ENCODE peak calls at places on chromosomes 4 and X, in five cellular contexts. One of them, this sample, is unnamed.

GRCh38 chr4:2390146-2390545 is 28.3 kb downstream of the ZFYVE28 start:
- ATAC-seq in upper lobe of left lung: no peak
- ATAC-seq in HepG2: peak; percentile 39
- ATAC-seq in K562: peak; percentile 53
- ATAC-seq in GM12878: no peak
- ATAC-seq in this sample: no peak

GRCh38 chr4:7759221-7759620 is 180.4 kb downstream of the AFAP1 start:
- ATAC-seq in upper lobe of left lung: no peak
- ATAC-seq in HepG2: no peak
- ATAC-seq in K562: no peak
- ATAC-seq in GM12878: peak; percentile 34
- ATAC-seq in this sample: no peak

GRCh38 chr4:113741971-113742370 is 19.6 kb downstream of the CAMK2D start:
- ATAC-seq in upper lobe of left lung: no peak
- ATAC-seq in HepG2: no peak
- ATAC-seq in K562: no peak
- ATAC-seq in GM12878: no peak
- ATAC-seq in this sample: no peak

GRCh38 chr4:5839751-5840674 is 52.9 kb downstream of the CRMP1 start:
- ATAC-seq in upper lobe of left lung: no peak
- ATAC-seq in HepG2: no peak
- ATAC-seq in K562: no peak
- ATAC-seq in GM12878: no peak
- ATAC-seq in this sample: peak; percentile 71

GRCh38 chr4:73388887-73389286 is 15.2 kb upstream of the ALB start:
- ATAC-seq in upper lobe of left lung: no peak
- ATAC-seq in HepG2: peak; percentile 97
- ATAC-seq in K562: no peak
- ATAC-seq in GM12878: no peak
- ATAC-seq in this sample: no peak

GRCh38 chr4:13615162-13615561 is 12.4 kb downstream of the BOD1L1 start:
- ATAC-seq in upper lobe of left lung: no peak
- ATAC-seq in HepG2: no peak
- ATAC-seq in K562: no peak
- ATAC-seq in GM12878: peak; percentile 69
- ATAC-seq in this sample: no peak

GRCh38 chr4:45007499-45007898 is 281.1 kb upstream of the GNPDA2 start:
- ATAC-seq in upper lobe of left lung: no peak
- ATAC-seq in HepG2: no peak
- ATAC-seq in K562: no peak
- ATAC-seq in GM12878: no peak
- ATAC-seq in this sample: no peak

GRCh38 chr4:7906171-7906581 is 33.5 kb downstream of the AFAP1 start:
- ATAC-seq in upper lobe of left lung: no peak
- ATAC-seq in HepG2: no peak
- ATAC-seq in K562: no peak
- ATAC-seq in GM12878: no peak
- ATAC-seq in this sample: no peak

GRCh38 chrX:47854474-47854873 is 17.8 kb downstream of the ZNF81 start:
- ATAC-seq in upper lobe of left lung: no peak
- ATAC-seq in HepG2: no peak
- ATAC-seq in K562: peak; percentile 67
- ATAC-seq in GM12878: peak; percentile 45
- ATAC-seq in this sample: no peak

GRCh38 chrX:154348114-154348531 is 26.3 kb downstream of the FLNA start:
- ATAC-seq in upper lobe of left lung: no peak
- ATAC-seq in HepG2: no peak
- ATAC-seq in K562: no peak
- ATAC-seq in GM12878: no peak
- ATAC-seq in this sample: no peak

GRCh38 chrX:74545880-74546279 is 68.5 kb downstream of the RLIM start:
- ATAC-seq in upper lobe of left lung: no peak
- ATAC-seq in HepG2: no peak
- ATAC-seq in K562: no peak
- ATAC-seq in GM12878: no peak
- ATAC-seq in this sample: no peak

GRCh38 chr4:131430302-131430701 is 1718.8 kb upstream of the PCDH10 start:
- ATAC-seq in upper lobe of left lung: no peak
- ATAC-seq in HepG2: no peak
- ATAC-seq in K562: no peak
- ATAC-seq in GM12878: peak; percentile 85
- ATAC-seq in this sample: no peak

GRCh38 chr4:103692615-103693014 is 27.2 kb downstream of the TACR3 start:
- ATAC-seq in upper lobe of left lung: no peak
- ATAC-seq in HepG2: no peak
- ATAC-seq in K562: no peak
- ATAC-seq in GM12878: no peak
- ATAC-seq in this sample: no peak

GRCh38 chrX:102714994-102715393 is 2.7 kb downstream of the GPRASP2 start:
- ATAC-seq in upper lobe of left lung: no peak
- ATAC-seq in HepG2: no peak
- ATAC-seq in K562: no peak
- ATAC-seq in GM12878: no peak
- ATAC-seq in this sample: no peak

GRCh38 chrX:102712967-102713677 is 874 bp downstream of the GPRASP2 start:
- ATAC-seq in upper lobe of left lung: peak; percentile 65
- ATAC-seq in HepG2: peak; percentile 55
- ATAC-seq in K562: peak; percentile 85
- ATAC-seq in GM12878: no peak
- ATAC-seq in this sample: peak; percentile 76

GRCh38 chrX:102711872-102712215 is 404 bp upstream of the GPRASP2 start:
- ATAC-seq in upper lobe of left lung: no peak
- ATAC-seq in HepG2: no peak
- ATAC-seq in K562: no peak
- ATAC-seq in GM12878: no peak
- ATAC-seq in this sample: no peak

GRCh38 chrX:102708900-102709299 is 3.3 kb upstream of the GPRASP2 start:
- ATAC-seq in upper lobe of left lung: no peak
- ATAC-seq in HepG2: no peak
- ATAC-seq in K562: no peak
- ATAC-seq in GM12878: no peak
- ATAC-seq in this sample: no peak

DNA sequence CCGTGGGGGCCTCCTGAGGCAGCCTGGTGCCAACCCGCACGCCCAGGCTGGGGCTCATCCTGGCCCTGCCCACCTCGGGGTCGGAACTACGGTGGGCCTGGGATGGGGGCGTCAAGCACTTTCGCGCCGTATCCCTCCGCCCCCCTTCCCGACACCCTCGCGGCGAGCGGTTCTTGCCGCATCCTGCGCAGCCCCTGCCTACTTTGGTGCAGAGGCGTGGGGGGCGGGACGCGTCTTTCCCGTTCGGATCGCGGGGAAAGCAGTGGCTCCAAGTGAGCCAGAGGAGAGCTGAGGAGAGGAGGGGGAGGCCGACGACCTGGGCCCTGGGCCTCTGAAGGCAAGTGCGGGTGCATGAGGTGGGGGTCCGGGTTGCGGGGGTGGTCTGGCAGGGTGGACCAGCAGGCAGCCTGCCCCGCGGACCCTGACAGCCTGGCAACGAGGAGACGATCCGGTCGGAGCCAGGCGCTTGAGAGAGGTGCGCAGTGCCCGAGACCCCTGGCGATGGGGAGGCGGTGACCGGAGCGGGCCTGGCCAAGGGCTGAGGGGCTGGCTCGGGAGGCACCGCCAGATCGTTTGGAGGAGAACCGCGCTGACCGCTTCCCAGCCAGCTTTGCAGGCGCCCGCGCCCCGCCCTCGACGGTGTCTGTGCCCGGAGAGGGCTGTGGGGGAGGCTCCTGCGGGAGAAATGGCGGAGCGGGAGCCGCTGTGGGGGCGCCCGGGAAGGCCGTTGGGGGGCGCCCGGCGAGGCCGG is at the start of gene GPRASP2:
- ATAC-seq in upper lobe of left lung: peak; percentile 56
- ATAC-seq in HepG2: peak; percentile 79
- ATAC-seq in K562: peak; percentile 88
- ATAC-seq in GM12878: no peak
- ATAC-seq in this sample: peak; percentile 86
- TF ChIP-seq POLR2AphosphoS5 in upper lobe of left lung: no peak
- TF ChIP-seq POLR2AphosphoS5 in HepG2: no peak
- TF ChIP-seq POLR2AphosphoS5 in K562: no peak
- TF ChIP-seq POLR2AphosphoS5 in GM12878: no peak
- TF ChIP-seq POLR2AphosphoS5 in this sample: peak; percentile 18

DNA sequence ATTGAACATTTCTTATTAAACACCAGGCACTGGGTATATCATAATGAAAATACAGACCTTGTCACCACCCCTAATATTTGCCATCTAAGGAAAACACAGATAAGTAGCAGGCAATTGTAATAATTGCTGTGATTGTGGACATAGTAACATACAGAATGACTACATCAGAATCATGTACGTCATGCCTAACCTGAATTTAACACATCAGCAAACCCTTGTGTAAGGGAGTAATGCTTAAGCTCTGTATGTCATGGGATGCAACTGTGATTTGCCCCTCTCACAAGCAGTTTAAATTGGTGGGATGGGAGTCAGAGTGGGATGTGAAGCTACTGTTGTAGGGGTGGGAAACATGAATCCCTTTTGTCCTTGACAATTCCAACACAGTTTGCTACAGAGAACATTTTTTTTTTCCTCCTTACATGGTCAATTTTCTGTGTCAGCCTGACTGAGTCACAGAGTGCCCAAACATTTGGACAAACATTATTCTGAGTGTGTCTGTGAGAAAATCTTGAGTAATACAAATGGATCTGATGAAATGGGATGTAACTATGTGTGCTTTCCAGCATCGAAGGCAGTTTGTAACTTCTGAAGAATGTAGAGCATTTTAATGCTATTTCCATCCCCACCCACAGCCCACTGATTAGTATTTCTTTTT is 392.8 kb downstream of the GPM6A start:
- ATAC-seq in upper lobe of left lung: no peak
- ATAC-seq in HepG2: no peak
- ATAC-seq in K562: no peak
- ATAC-seq in GM12878: no peak
- ATAC-seq in this sample: peak; percentile 71
- TF ChIP-seq EP300 in upper lobe of left lung: no peak
- TF ChIP-seq EP300 in HepG2: no peak
- TF ChIP-seq EP300 in K562: no peak
- TF ChIP-seq EP300 in GM12878: no peak
- TF ChIP-seq EP300 in this sample: no peak

GRCh38 chr4:75325316-75325715 is 188.9 kb downstream of the RCHY1 start:
- ATAC-seq in upper lobe of left lung: no peak
- ATAC-seq in HepG2: no peak
- ATAC-seq in K562: no peak
- ATAC-seq in GM12878: no peak
- ATAC-seq in this sample: no peak

GRCh38 chr4:75327804-75328512 is 186.2 kb downstream of the RCHY1 start:
- ATAC-seq in upper lobe of left lung: no peak
- ATAC-seq in HepG2: no peak
- ATAC-seq in K562: no peak
- ATAC-seq in GM12878: no peak
- ATAC-seq in this sample: peak; percentile 60
- TF ChIP-seq POLR2AphosphoS5 in upper lobe of left lung: no peak
- TF ChIP-seq POLR2AphosphoS5 in HepG2: no peak
- TF ChIP-seq POLR2AphosphoS5 in K562: no peak
- TF ChIP-seq POLR2AphosphoS5 in GM12878: no peak
- TF ChIP-seq POLR2AphosphoS5 in this sample: no peak

GRCh38 chr4:155959417-155959816 is 5.8 kb upstream of the CTSO start:
- ATAC-seq in upper lobe of left lung: no peak
- ATAC-seq in HepG2: no peak
- ATAC-seq in K562: no peak
- ATAC-seq in GM12878: peak; percentile 40
- ATAC-seq in this sample: no peak

GRCh38 chr4:155964016-155964891 is 10.6 kb upstream of the CTSO start:
- ATAC-seq in upper lobe of left lung: no peak
- ATAC-seq in HepG2: no peak
- ATAC-seq in K562: no peak
- ATAC-seq in GM12878: no peak
- ATAC-seq in this sample: peak; percentile 53

GRCh38 chr4:155962697-155963096 is 9.0 kb upstream of the CTSO start:
- ATAC-seq in upper lobe of left lung: no peak
- ATAC-seq in HepG2: no peak
- ATAC-seq in K562: no peak
- ATAC-seq in GM12878: no peak
- ATAC-seq in this sample: no peak

GRCh38 chr4:155961575-155961974 is 7.9 kb upstream of the CTSO start:
- ATAC-seq in upper lobe of left lung: no peak
- ATAC-seq in HepG2: no peak
- ATAC-seq in K562: no peak
- ATAC-seq in GM12878: no peak
- ATAC-seq in this sample: no peak

GRCh38 chr4:155960522-155960921 is 6.9 kb upstream of the CTSO start:
- ATAC-seq in upper lobe of left lung: no peak
- ATAC-seq in HepG2: no peak
- ATAC-seq in K562: no peak
- ATAC-seq in GM12878: no peak
- ATAC-seq in this sample: peak; percentile 63
- TF ChIP-seq EP300 in upper lobe of left lung: no peak
- TF ChIP-seq EP300 in HepG2: no peak
- TF ChIP-seq EP300 in K562: no peak
- TF ChIP-seq EP300 in GM12878: no peak
- TF ChIP-seq EP300 in this sample: no peak

GRCh38 chrX:133633162-133633561 is 217.9 kb upstream of the GPC4 start:
- ATAC-seq in upper lobe of left lung: no peak
- ATAC-seq in HepG2: no peak
- ATAC-seq in K562: no peak
- ATAC-seq in GM12878: no peak
- ATAC-seq in this sample: no peak
- TF ChIP-seq POLR2AphosphoS5 in upper lobe of left lung: no peak
- TF ChIP-seq POLR2AphosphoS5 in HepG2: no peak
- TF ChIP-seq POLR2AphosphoS5 in K562: no peak
- TF ChIP-seq POLR2AphosphoS5 in GM12878: no peak
- TF ChIP-seq POLR2AphosphoS5 in this sample: no peak

DNA sequence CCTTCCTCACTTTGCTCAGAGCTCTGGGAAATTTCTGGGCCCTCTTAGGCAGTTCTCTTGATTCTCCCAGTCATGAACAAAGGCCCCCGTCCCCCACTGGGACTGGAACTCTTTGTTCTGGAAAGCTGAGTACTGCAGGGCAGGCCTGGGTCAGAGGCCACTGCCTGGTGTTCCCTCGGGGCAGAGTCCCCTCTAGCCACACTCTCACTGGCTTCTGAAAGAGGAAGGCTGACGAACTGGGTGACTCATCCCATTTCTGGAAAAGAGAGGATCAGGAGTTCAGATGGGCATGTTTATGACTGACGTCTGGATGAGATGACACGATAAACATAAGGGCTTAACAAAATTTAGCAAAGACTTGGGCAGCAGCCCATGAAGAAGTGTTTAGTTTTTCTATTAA is 47.7 kb downstream of the DDX3X start:
- ATAC-seq in upper lobe of left lung: peak; percentile 34
- ATAC-seq in HepG2: peak; percentile 97
- ATAC-seq in K562: no peak
- ATAC-seq in GM12878: no peak
- ATAC-seq in this sample: peak; percentile 78
- TF ChIP-seq EP300 in upper lobe of left lung: peak; percentile 16
- TF ChIP-seq EP300 in HepG2: no peak
- TF ChIP-seq EP300 in K562: peak; percentile 19
- TF ChIP-seq EP300 in GM12878: no peak
- TF ChIP-seq EP300 in this sample: no peak

This sample was measured in gastroesophageal sphincter.